ENCODE peak calls at places on chromosomes 2 and 18, in four cellular contexts. I is activated T-cell treated with anti-CD3 and anti-CD28 coated beads for 1 hour, G is germinal center, E is Calu3. O is an unnamed sample.

GRCh38 chr2:112542974-112543760 is 902 bp downstream of the POLR1B start:
- DNase-seq in I (no peak), G (peak), E (peak), O (peak)

GRCh38 chr18:2910261-2910660 is 63.5 kb downstream of the EMILIN2 start:
- DNase-seq in I (no peak), G (no peak), E (no peak), O (no peak)

GRCh38 chr2:216146573-216146972 is 37.4 kb downstream of the XRCC5 start:
- DNase-seq in I (no peak), G (no peak), E (no peak), O (no peak)

GRCh38 chr2:85597241-85597640 is 1.7 kb downstream of the RNF181 start:
- DNase-seq in I (no peak), G (no peak), E (no peak), O (no peak)

GRCh38 chr18:77320960-77321559 is 71.4 kb downstream of the GALR1 start:
- DNase-seq in I (no peak), G (no peak), E (no peak), O (no peak)

GRCh38 chr2:25977768-25978167 is 4.5 kb downstream of the KIF3C start:
- DNase-seq in I (no peak), G (no peak), E (no peak), O (peak)

GRCh38 chr18:34493099-34493544 is 217.0 kb upstream of the DTNA start:
- DNase-seq in I (no peak), G (no peak), E (peak), O (peak)

GRCh38 chr2:205407984-205408383 is 274.3 kb upstream of the NRP2 start:
- DNase-seq in I (no peak), G (no peak), E (no peak), O (peak)

GRCh38 chr2:11807156-11808015 is 61.0 kb downstream of the LPIN1 start:
- DNase-seq in I (no peak), G (no peak), E (no peak), O (no peak)

GRCh38 chr2:23019476-23019875 is 365.5 kb upstream of the KLHL29 start:
- DNase-seq in I (no peak), G (no peak), E (no peak), O (no peak)

GRCh38 chr18:48786621-48787522 is 163.9 kb downstream of the SMAD7 start:
- DNase-seq in I (no peak), G (no peak), E (no peak), O (no peak)

GRCh38 chr18:50839341-50839740 is 19.5 kb upstream of the MRO start:
- DNase-seq in I (no peak), G (no peak), E (no peak), O (no peak)

GRCh38 chr2:71944183-71944550 is 203.5 kb downstream of the CYP26B1 start:
- DNase-seq in I (no peak), G (no peak), E (no peak), O (no peak)

O was measured in A172.